ENCODE peak calls at places on chromosome 19, in five cellular contexts. D, X, H, F and G are unnamed samples.

GRCh38 chr19:6801397-6802086 is 29.0 kb downstream of the VAV1 start:
- DNase-seq in D (peak; percentile 64), X (peak; percentile 21), H (peak; percentile 74), F (no peak), G (peak; percentile 91)

GRCh38 chr19:48925240-48925843 is 8.2 kb upstream of the DHDH start:
- DNase-seq in D (no peak), X (peak; percentile 92), H (no peak), F (no peak), G (no peak)

GRCh38 chr19:38971672-38972071 is 3.9 kb downstream of the FBXO17 start:
- DNase-seq in D (no peak), X (peak; percentile 22), H (no peak), F (no peak), G (no peak)

GRCh38 chr19:2613507-2614295 is 88.8 kb downstream of the GNG7 start:
- DNase-seq in D (peak; percentile 41), X (peak; percentile 71), H (peak; percentile 40), F (no peak), G (no peak)

GRCh38 chr19:15235796-15236195 is 3.5 kb upstream of the EPHX3 start:
- DNase-seq in D (no peak), X (no peak), H (no peak), F (no peak), G (no peak)

GRCh38 chr19:48547722-48548121 is 4.2 kb upstream of the SULT2B1 start:
- DNase-seq in D (no peak), X (no peak), H (no peak), F (no peak), G (no peak)

GRCh38 chr19:16824658-16825311 is 4.4 kb upstream of the SIN3B start:
- DNase-seq in D (no peak), X (peak; percentile 36), H (no peak), F (no peak), G (no peak)

GRCh38 chr19:42088471-42089190 is 12.7 kb downstream of the ZNF574 start:
- DNase-seq in D (no peak), X (peak; percentile 78), H (no peak), F (no peak), G (no peak)

GRCh38 chr19:57110592-57111328 is 9.0 kb upstream of the USP29 start:
- DNase-seq in D (no peak), X (peak; percentile 32), H (no peak), F (no peak), G (no peak)

GRCh38 chr19:58568731-58569130 is 4.4 kb downstream of the MZF1 start:
- DNase-seq in D (no peak), X (no peak), H (no peak), F (no peak), G (peak; percentile 69)

GRCh38 chr19:44113784-44114390 is 688 bp downstream of the ZNF225 start:
- DNase-seq in D (no peak), X (peak; percentile 40), H (no peak), F (no peak), G (peak; percentile 86)

GRCh38 chr19:5865772-5866171 is 4.6 kb downstream of the FUT5 start:
- DNase-seq in D (no peak), X (no peak), H (no peak), F (no peak), G (no peak)

GRCh38 chr19:17314007-17314589 is 4.7 kb downstream of the DDA1 start:
- DNase-seq in D (no peak), X (no peak), H (no peak), F (no peak), G (peak; percentile 84)

GRCh38 chr19:52700673-52701072 is 34.2 kb downstream of the ZNF611 start:
- DNase-seq in D (no peak), X (no peak), H (no peak), F (no peak), G (no peak)

GRCh38 chr19:10662384-10663251 is 8.5 kb downstream of the ILF3 start:
- DNase-seq in D (no peak), X (peak; percentile 88), H (no peak), F (no peak), G (no peak)

GRCh38 chr19:49142866-49143335 is 12.3 kb downstream of the HRC start:
- DNase-seq in D (no peak), X (peak; percentile 96), H (peak; percentile 67), F (peak; percentile 72), G (peak; percentile 76)

GRCh38 chr19:47019431-47020041 is at the start of gene NPAS1:
- DNase-seq in D (no peak), X (peak; percentile 60), H (no peak), F (no peak), G (no peak)

GRCh38 chr19:42397315-42398166 is 7.4 kb upstream of the CNFN start:
- DNase-seq in D (no peak), X (no peak), H (no peak), F (no peak), G (no peak)

GRCh38 chr19:55431183-55431582 is 11.9 kb downstream of the SHISA7 start:
- DNase-seq in D (no peak), X (peak; percentile 22), H (no peak), F (no peak), G (no peak)

GRCh38 chr19:13974073-13974472 is 21.8 kb downstream of the DCAF15 start:
- DNase-seq in D (no peak), X (no peak), H (no peak), F (no peak), G (peak; percentile 52)

GRCh38 chr19:55198651-55199050 is 10.7 kb downstream of the PTPRH start:
- DNase-seq in D (no peak), X (no peak), H (no peak), F (no peak), G (no peak)

GRCh38 chr19:19040417-19040816 is 7.0 kb downstream of the ARMC6 start:
- DNase-seq in D (no peak), X (peak; percentile 80), H (no peak), F (peak; percentile 27), G (no peak)

GRCh38 chr19:6103217-6103644 is 7.1 kb downstream of the RFX2 start:
- DNase-seq in D (no peak), X (peak; percentile 96), H (no peak), F (peak; percentile 84), G (peak; percentile 94)

GRCh38 chr19:21856751-21857150 is 20.8 kb upstream of the ZNF43 start:
- DNase-seq in D (no peak), X (no peak), H (no peak), F (no peak), G (no peak)

GRCh38 chr19:51338563-51339312 is 3.2 kb downstream of the VSIG10L start:
- DNase-seq in D (peak; percentile 74), X (peak; percentile 88), H (peak; percentile 79), F (peak; percentile 66), G (peak; percentile 76)

GRCh38 chr19:49104229-49104864 is 9.8 kb upstream of the LIN7B start:
- DNase-seq in D (no peak), X (no peak), H (no peak), F (no peak), G (no peak)

GRCh38 chr19:37763488-37763887 is 15.9 kb downstream of the ZNF573 start:
- DNase-seq in D (no peak), X (peak; percentile 64), H (no peak), F (no peak), G (no peak)

GRCh38 chr19:36047835-36048234 is 6.2 kb downstream of the THAP8 start:
- DNase-seq in D (no peak), X (no peak), H (no peak), F (no peak), G (no peak)

GRCh38 chr19:40689339-40690049 is 957 bp downstream of the NUMBL start:
- DNase-seq in D (no peak), X (peak; percentile 59), H (no peak), F (no peak), G (no peak)

GRCh38 chr19:42092350-42092749 is 16.4 kb downstream of the ZNF574 start:
- DNase-seq in D (peak; percentile 18), X (peak; percentile 37), H (no peak), F (no peak), G (no peak)

GRCh38 chr19:46674416-46675178 is 13.6 kb upstream of the DACT3 start:
- DNase-seq in D (no peak), X (no peak), H (no peak), F (no peak), G (no peak)

GRCh38 chr19:46015080-46015960 is 7.5 kb downstream of the PGLYRP1 start:
- DNase-seq in D (peak; percentile 59), X (peak; percentile 47), H (peak; percentile 36), F (no peak), G (peak; percentile 54)

GRCh38 chr19:6264077-6264445 is 15.7 kb downstream of the MLLT1 start:
- DNase-seq in D (no peak), X (no peak), H (no peak), F (no peak), G (no peak)

GRCh38 chr19:31537136-31537535 is 187.9 kb upstream of the TSHZ3 start:
- DNase-seq in D (no peak), X (no peak), H (no peak), F (no peak), G (peak; percentile 36)

GRCh38 chr19:32416749-32417469 is 11.3 kb downstream of the DPY19L3 start:
- DNase-seq in D (no peak), X (peak; percentile 49), H (no peak), F (no peak), G (no peak)

GRCh38 chr19:37942516-37942902 is 35.5 kb downstream of the SIPA1L3 start:
- DNase-seq in D (no peak), X (no peak), H (no peak), F (no peak), G (no peak)

GRCh38 chr19:4069331-4069959 is 2.7 kb upstream of the ZBTB7A start:
- DNase-seq in D (no peak), X (no peak), H (no peak), F (no peak), G (no peak)